ENCODE peak calls at places on chromosomes 7 and 10, in six cellular contexts. B is sciatic nerve, U is upper lobe of right lung, A is left ventricle myocardium superior, R is EH, Q is left cardiac atrium. D is an unnamed sample.

GRCh38 chr7:46881507-46882127 is 700.3 kb downstream of the TNS3 start:
- DNase-seq in B (no peak), Q (no peak), U (no peak), R (peak), A (no peak), D (no peak)

GRCh38 chr10:118948784-118949183 is 80.7 kb upstream of the NANOS1 start:
- DNase-seq in U (no peak), B (no peak), A (peak), R (no peak), Q (no peak), D (no peak)

GRCh38 chr7:4683884-4684565 is 1.9 kb downstream of the FOXK1 start:
- DNase-seq in R (peak), U (peak), Q (peak), B (peak), A (peak), D (peak)

GRCh38 chr7:129772646-129773280 is 161.2 kb downstream of the NRF1 start:
- DNase-seq in Q (no peak), B (no peak), A (no peak), R (no peak), U (no peak), D (no peak)

GRCh38 chr10:110363572-110364411 is 59.1 kb upstream of the SMNDC1 start:
- DNase-seq in U (no peak), A (no peak), B (no peak), Q (no peak), R (no peak), D (no peak)

GRCh38 chr10:119029613-119030420 is at the start of gene NANOS1:
- DNase-seq in B (no peak), U (no peak), A (no peak), R (no peak), Q (peak), D (peak)

GRCh38 chr7:136057509-136057908 is 80.3 kb upstream of the MTPN start:
- DNase-seq in Q (no peak), R (no peak), U (no peak), B (no peak), A (no peak), D (no peak)

GRCh38 chr7:44224216-44224950 is 23.6 kb downstream of the YKT6 start:
- DNase-seq in Q (peak), B (no peak), R (no peak), U (peak), A (no peak), D (no peak)

GRCh38 chr7:79930604-79931003 is 204.0 kb upstream of the GNAI1 start:
- DNase-seq in B (no peak), A (no peak), Q (no peak), U (no peak), R (no peak), D (no peak)

GRCh38 chr10:49036638-49037037 is 78.7 kb downstream of the VSTM4 start:
- DNase-seq in R (no peak), B (no peak), Q (no peak), U (no peak), A (no peak), D (no peak)

GRCh38 chr7:139753079-139753692 is 24.6 kb downstream of the HIPK2 start:
- DNase-seq in R (peak), B (no peak), A (no peak), Q (no peak), U (no peak), D (peak)

GRCh38 chr7:128833148-128833938 is 3.1 kb downstream of the FLNC start:
- DNase-seq in A (peak), R (peak), Q (peak), U (no peak), B (no peak), D (peak)

GRCh38 chr7:107584716-107585115 is 4.7 kb downstream of the BCAP29 start:
- DNase-seq in R (no peak), B (no peak), Q (no peak), A (no peak), U (no peak), D (no peak)

GRCh38 chr7:120988591-120989299 is at the start of gene CPED1:
- DNase-seq in A (peak), B (peak), Q (peak), U (peak), R (peak), D (peak)

GRCh38 chr10:109784236-109784635 is 139.1 kb downstream of the XPNPEP1 start:
- DNase-seq in U (no peak), R (peak), B (no peak), A (no peak), Q (no peak), D (no peak)

GRCh38 chr7:4842302-4843064 is 19.3 kb downstream of the PAPOLB start:
- DNase-seq in A (peak), R (no peak), B (no peak), Q (peak), U (peak), D (peak)

GRCh38 chr7:100965051-100965722 is 4.2 kb upstream of the MUC12 start:
- DNase-seq in Q (no peak), B (no peak), A (no peak), U (no peak), R (no peak), D (no peak)

GRCh38 chr7:81008901-81009300 is 90.0 kb upstream of the SEMA3C start:
- DNase-seq in Q (no peak), B (no peak), U (no peak), R (no peak), A (no peak), D (no peak)

GRCh38 chr10:70668454-70668970 is 3.8 kb upstream of the ADAMTS14 start:
- DNase-seq in R (peak), A (no peak), B (no peak), U (no peak), Q (no peak), D (no peak)

GRCh38 chr7:29287366-29287765 is 92.8 kb downstream of the CHN2 start:
- DNase-seq in U (no peak), B (no peak), A (no peak), R (peak), Q (no peak), D (no peak)

GRCh38 chr7:145104400-145104799 is 268.5 kb upstream of the TPK1 start:
- DNase-seq in Q (no peak), B (no peak), R (no peak), U (no peak), A (no peak), D (no peak)

GRCh38 chr10:116316533-116316932 is 7.7 kb upstream of the CCDC172 start:
- DNase-seq in B (no peak), U (no peak), R (no peak), Q (no peak), A (no peak), D (no peak)

GRCh38 chr10:113475381-113475807 is 77.5 kb upstream of the HABP2 start:
- DNase-seq in A (no peak), Q (no peak), R (peak), U (no peak), B (no peak), D (no peak)

GRCh38 chr10:130192276-130192848 is 56.2 kb downstream of the GLRX3 start:
- DNase-seq in U (no peak), Q (no peak), A (no peak), R (no peak), B (no peak), D (no peak)